ENCODE peak calls at places on chromosomes 1 and 21, in eight cellular contexts. Q, Y, E, W, S, H, T and R are unnamed samples.

GRCh38 chr1:53552146-53552940 is 93.1 kb downstream of the DMRTB1 start:
- DNase-seq in Q (no peak), S (no peak), W (peak; percentile 11), E (peak; percentile 75), H (no peak), Y (peak; percentile 28), T (no peak), R (peak; percentile 35)

GRCh38 chr1:119549719-119550141 is 42.7 kb downstream of the HSD3B1 start:
- DNase-seq in Q (peak; percentile 47), Y (no peak), S (peak; percentile 79), T (peak; percentile 62), H (no peak), W (no peak), E (no peak), R (peak; percentile 67)

GRCh38 chr1:53909946-53910345 is 16.0 kb downstream of the DIO1 start:
- DNase-seq in S (no peak), H (no peak), E (no peak), T (no peak), Y (no peak), Q (no peak), W (no peak), R (peak; percentile 21)

GRCh38 chr21:18449586-18449985 is 46.0 kb upstream of the TMPRSS15 start:
- DNase-seq in T (no peak), Q (no peak), W (no peak), S (no peak), E (no peak), Y (no peak), H (no peak), R (no peak)

GRCh38 chr1:54421101-54421504 is 14.9 kb upstream of the SSBP3 start:
- DNase-seq in S (no peak), T (no peak), Q (no peak), E (no peak), H (no peak), W (no peak), Y (no peak), R (no peak)

GRCh38 chr1:154878371-154879355 is 8.6 kb upstream of the KCNN3 start:
- DNase-seq in S (peak; percentile 90), E (peak; percentile 95), H (no peak), W (peak; percentile 82), Y (peak; percentile 84), T (peak; percentile 77), Q (peak; percentile 73), R (peak; percentile 62)

GRCh38 chr1:19306941-19307340 is 5.0 kb downstream of the AKR7A2 start:
- DNase-seq in H (no peak), S (no peak), Q (no peak), T (no peak), Y (no peak), W (no peak), E (no peak), R (no peak)

GRCh38 chr1:183230403-183230802 is 44.3 kb downstream of the LAMC2 start:
- DNase-seq in Q (no peak), S (no peak), Y (no peak), T (no peak), W (no peak), E (no peak), H (no peak), R (peak; percentile 31)

GRCh38 chr1:148289647-148290046 is 137.6 kb upstream of the NBPF11 start:
- DNase-seq in W (no peak), T (no peak), H (no peak), Y (no peak), Q (no peak), E (no peak), S (no peak), R (no peak)

GRCh38 chr1:1198423-1199140 is 7.8 kb downstream of the TNFRSF18 start:
- DNase-seq in E (no peak), S (no peak), H (no peak), W (peak; percentile 18), Y (peak; percentile 45), Q (no peak), T (no peak), R (no peak)

GRCh38 chr1:66374561-66375111 is 159.3 kb upstream of the SGIP1 start:
- DNase-seq in H (no peak), E (no peak), T (no peak), Y (no peak), Q (no peak), W (no peak), S (no peak), R (peak; percentile 95)

GRCh38 chr1:230565141-230565540 is 77.1 kb upstream of the COG2 start:
- DNase-seq in Y (no peak), H (no peak), S (no peak), W (no peak), Q (no peak), T (no peak), E (no peak), R (no peak)

GRCh38 chr1:23555225-23555801 is 4.0 kb downstream of the ID3 start:
- DNase-seq in W (peak; percentile 45), T (no peak), Y (no peak), H (no peak), Q (no peak), E (no peak), S (no peak), R (peak; percentile 68)

GRCh38 chr1:161198206-161198876 is 513 bp downstream of the ADAMTS4 start:
- DNase-seq in T (no peak), W (peak; percentile 53), Q (no peak), S (no peak), E (peak; percentile 93), Y (peak; percentile 90), H (no peak), R (no peak)

GRCh38 chr1:13863701-13864100 is 163.7 kb downstream of the PRDM2 start:
- DNase-seq in Y (no peak), H (no peak), S (no peak), E (no peak), Q (no peak), W (no peak), T (no peak), R (no peak)

GRCh38 chr1:55053265-55053954 is 14.1 kb downstream of the PCSK9 start:
- DNase-seq in Q (no peak), E (peak; percentile 68), S (peak; percentile 32), T (no peak), W (no peak), H (no peak), Y (peak; percentile 40), R (no peak)

GRCh38 chr1:5509664-5510452 is 482.4 kb downstream of the NPHP4 start:
- DNase-seq in W (peak; percentile 46), H (no peak), Y (peak; percentile 73), S (peak; percentile 72), T (peak; percentile 67), E (peak; percentile 91), Q (peak; percentile 45), R (peak; percentile 15)

GRCh38 chr1:168520052-168520751 is 23.6 kb downstream of the XCL2 start:
- DNase-seq in S (no peak), Y (no peak), W (no peak), Q (no peak), H (no peak), T (no peak), E (no peak), R (no peak)

GRCh38 chr1:160400284-160400645 is at the start of gene VANGL2:
- DNase-seq in Q (peak; percentile 73), E (peak; percentile 93), H (no peak), Y (no peak), T (peak; percentile 70), W (peak; percentile 76), S (peak; percentile 84), R (peak; percentile 41)

GRCh38 chr21:27581168-27581567 is 614.3 kb upstream of the ADAMTS5 start:
- DNase-seq in S (no peak), T (no peak), E (no peak), H (no peak), Y (no peak), W (no peak), Q (no peak), R (peak; percentile 63)

GRCh38 chr1:15245593-15246325 is 1.3 kb upstream of the FHAD1 start:
- DNase-seq in Y (no peak), Q (peak; percentile 26), W (no peak), H (no peak), S (no peak), T (peak; percentile 22), E (peak; percentile 39), R (peak; percentile 44)

GRCh38 chr1:149843302-149844041 is 55.9 kb upstream of the BOLA1 start:
- DNase-seq in Q (peak; percentile 4), E (peak; percentile 25), W (no peak), H (no peak), S (no peak), T (peak; percentile 13), Y (no peak), R (no peak)
- TF ChIP-seq POLR2A in Q (no peak), E (no peak), W (no peak), H (no peak), S (no peak), T (no peak), Y (no peak), R (no peak)

DNA sequence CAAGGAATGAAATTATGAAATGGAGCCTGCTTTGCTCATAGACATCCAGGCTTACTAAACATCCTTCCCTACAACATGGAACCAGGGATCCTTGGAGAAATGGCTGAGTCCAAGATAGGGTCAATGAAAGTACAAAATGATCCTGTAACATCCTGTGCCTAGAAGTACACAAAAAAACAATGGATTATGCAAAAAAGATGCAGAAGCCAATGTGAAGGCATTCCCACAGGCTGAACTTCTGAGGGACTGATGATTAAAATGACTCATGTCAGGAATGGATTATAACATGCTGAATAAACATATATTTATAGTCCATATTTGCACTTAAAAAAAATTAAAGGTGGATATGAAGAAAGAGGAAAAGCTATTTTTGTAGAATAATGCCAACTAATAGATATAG is 10.4 kb upstream of the HOOK1 start:
- DNase-seq in E (no peak), Q (no peak), W (no peak), S (no peak), Y (no peak), H (no peak), T (no peak), R (no peak)
- TF ChIP-seq POLR2A in E (no peak), Q (no peak), W (no peak), S (no peak), Y (no peak), H (no peak), T (no peak), R (no peak)

GRCh38 chr1:32501865-32502264 is 37.0 kb downstream of the ZBTB8B start:
- DNase-seq in S (peak; percentile 83), Q (peak; percentile 90), Y (no peak), T (no peak), W (peak; percentile 46), E (peak; percentile 87), H (no peak), R (no peak)

GRCh38 chr1:32496127-32496526 is 31.3 kb downstream of the ZBTB8B start:
- DNase-seq in Y (no peak), E (no peak), Q (peak; percentile 19), H (no peak), T (no peak), S (no peak), W (no peak), R (peak; percentile 55)

GRCh38 chr1:32503153-32503552 is 36.1 kb upstream of the ZBTB8A start:
- DNase-seq in Y (no peak), T (no peak), S (no peak), W (no peak), Q (no peak), H (no peak), E (no peak), R (no peak)

GRCh38 chr1:32498751-32499150 is 33.9 kb downstream of the ZBTB8B start:
- DNase-seq in T (no peak), W (no peak), S (no peak), H (no peak), E (no peak), Q (no peak), Y (no peak), R (no peak)

GRCh38 chr1:32500387-32501209 is 35.7 kb downstream of the ZBTB8B start:
- DNase-seq in Y (peak; percentile 75), Q (peak; percentile 51), E (peak; percentile 94), W (peak; percentile 79), H (no peak), S (peak; percentile 78), T (peak; percentile 64), R (peak; percentile 49)
- TF ChIP-seq POLR2A in Y (peak; percentile 21), Q (no peak), E (no peak), W (peak; percentile 56), H (no peak), S (no peak), T (peak; percentile 76), R (no peak)

GRCh38 chr21:34526618-34527290 is 14.7 kb upstream of the KCNE1 start:
- DNase-seq in S (peak; percentile 71), E (no peak), Q (peak; percentile 69), H (no peak), T (peak; percentile 62), Y (peak; percentile 89), W (peak; percentile 92), R (peak; percentile 100)
- TF ChIP-seq POLR2A in S (no peak), E (no peak), Q (peak; percentile 49), H (no peak), T (peak; percentile 55), Y (no peak), W (peak; percentile 86), R (peak; percentile 99)